ENCODE peak calls at places on chromosome 17, in nine cellular contexts. E is CD8-positive, alpha-beta T cell; D is ascending aorta; R is astrocyte of the spinal cord; F is AG10803; U is brain microvascular endothelial cell; S is lower lobe of right lung; M is prostate gland; T is AG04450. I is an unnamed sample.

GRCh38 chr17:19262650-19263620 is 25.8 kb downstream of the EPN2 start:
- DNase-seq in E (no peak), D (no peak), R (peak), F (peak), U (peak), S (peak), M (no peak), T (no peak), I (no peak)

GRCh38 chr17:82732118-82732743 is 3.2 kb upstream of the FN3K start:
- DNase-seq in E (no peak), D (no peak), R (no peak), F (no peak), U (no peak), S (no peak), M (no peak), T (no peak), I (no peak)

GRCh38 chr17:64491034-64491860 is 5.6 kb downstream of the POLG2 start:
- DNase-seq in E (peak), D (no peak), R (peak), F (peak), U (peak), S (no peak), M (no peak), T (no peak), I (no peak)

GRCh38 chr17:48025904-48026502 is 11.6 kb downstream of the COPZ2 start:
- DNase-seq in E (no peak), D (peak), R (peak), F (no peak), U (no peak), S (no peak), M (peak), T (no peak), I (no peak)

GRCh38 chr17:46869296-46869695 is 17.9 kb downstream of the WNT9B start:
- DNase-seq in E (no peak), D (no peak), R (no peak), F (no peak), U (no peak), S (no peak), M (no peak), T (no peak), I (no peak)

GRCh38 chr17:1684307-1685189 is at the start of gene PRPF8:
- DNase-seq in E (peak), D (peak), R (peak), F (peak), U (peak), S (peak), M (peak), T (peak), I (peak)

GRCh38 chr17:76179496-76180467 is 38.7 kb upstream of the FOXJ1 start:
- DNase-seq in E (peak), D (no peak), R (no peak), F (peak), U (no peak), S (no peak), M (no peak), T (no peak), I (no peak)

GRCh38 chr17:27381007-27381501 is 75.2 kb upstream of the KSR1 start:
- DNase-seq in E (peak), D (peak), R (peak), F (peak), U (peak), S (peak), M (peak), T (no peak), I (no peak)

GRCh38 chr17:31743767-31744166 is 115.3 kb downstream of the COPRS start:
- DNase-seq in E (no peak), D (no peak), R (peak), F (peak), U (no peak), S (no peak), M (peak), T (no peak), I (no peak)

GRCh38 chr17:33732116-33732515 is 439.0 kb upstream of the ASIC2 start:
- DNase-seq in E (no peak), D (no peak), R (no peak), F (no peak), U (no peak), S (no peak), M (no peak), T (no peak), I (no peak)

GRCh38 chr17:80761421-80761871 is 216.8 kb downstream of the RPTOR start:
- DNase-seq in E (peak), D (peak), R (peak), F (peak), U (peak), S (no peak), M (no peak), T (no peak), I (peak)

GRCh38 chr17:17928422-17929386 is 43.5 kb downstream of the TOM1L2 start:
- DNase-seq in E (no peak), D (no peak), R (no peak), F (no peak), U (no peak), S (no peak), M (no peak), T (no peak), I (no peak)
- TF ChIP-seq CTCF in E (no peak), D (no peak), R (no peak), F (no peak), U (no peak), S (no peak), M (no peak), T (no peak), I (no peak)

GRCh38 chr17:74670329-74670728 is 42.4 kb downstream of the CD300LF start:
- DNase-seq in E (no peak), D (no peak), R (no peak), F (no peak), U (no peak), S (no peak), M (no peak), T (no peak), I (no peak)

DNA sequence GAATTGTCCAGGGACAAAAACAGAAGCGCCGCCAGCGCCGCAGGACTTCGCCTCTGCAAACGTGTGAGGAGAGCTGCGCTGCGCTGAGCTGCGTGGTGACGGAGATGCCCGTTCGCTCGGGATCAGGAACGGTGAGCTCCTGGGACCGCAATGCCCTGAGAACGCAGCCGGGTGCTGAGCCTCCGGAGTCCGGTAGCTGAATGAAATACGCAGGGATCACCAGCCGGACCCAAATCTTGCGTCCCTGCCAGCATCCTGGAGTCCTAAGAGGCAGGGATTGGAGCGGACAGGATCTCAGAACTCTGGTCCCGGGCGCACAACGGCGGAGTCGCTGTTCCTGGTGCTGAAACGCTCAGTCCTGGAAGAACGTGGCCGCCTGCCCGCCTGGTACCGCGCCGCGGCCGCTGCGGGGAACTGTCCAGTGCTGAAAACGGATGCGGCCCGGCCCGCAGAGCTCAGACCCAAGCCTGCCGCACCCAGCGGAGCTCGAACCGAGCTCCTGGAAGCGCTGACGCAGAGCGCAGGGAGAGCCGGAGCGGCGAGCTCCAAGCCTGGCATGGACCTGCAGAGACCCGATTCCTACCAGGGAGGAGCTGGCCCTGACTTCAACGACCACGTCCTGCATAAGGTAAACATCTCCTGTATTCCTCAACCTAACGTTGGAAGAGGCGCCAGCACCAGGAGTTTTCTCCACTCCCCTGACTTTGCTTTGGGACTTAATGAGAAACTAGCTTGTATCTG is 41.5 kb downstream of the CD300LF start:
- DNase-seq in E (peak), D (peak), R (peak), F (peak), U (peak), S (peak), M (peak), T (no peak), I (peak)
- H3K4me3 ChIP-seq in E (no peak), D (no peak), R (no peak), F (no peak), U (no peak), S (no peak), M (no peak), T (no peak), I (no peak)

DNA sequence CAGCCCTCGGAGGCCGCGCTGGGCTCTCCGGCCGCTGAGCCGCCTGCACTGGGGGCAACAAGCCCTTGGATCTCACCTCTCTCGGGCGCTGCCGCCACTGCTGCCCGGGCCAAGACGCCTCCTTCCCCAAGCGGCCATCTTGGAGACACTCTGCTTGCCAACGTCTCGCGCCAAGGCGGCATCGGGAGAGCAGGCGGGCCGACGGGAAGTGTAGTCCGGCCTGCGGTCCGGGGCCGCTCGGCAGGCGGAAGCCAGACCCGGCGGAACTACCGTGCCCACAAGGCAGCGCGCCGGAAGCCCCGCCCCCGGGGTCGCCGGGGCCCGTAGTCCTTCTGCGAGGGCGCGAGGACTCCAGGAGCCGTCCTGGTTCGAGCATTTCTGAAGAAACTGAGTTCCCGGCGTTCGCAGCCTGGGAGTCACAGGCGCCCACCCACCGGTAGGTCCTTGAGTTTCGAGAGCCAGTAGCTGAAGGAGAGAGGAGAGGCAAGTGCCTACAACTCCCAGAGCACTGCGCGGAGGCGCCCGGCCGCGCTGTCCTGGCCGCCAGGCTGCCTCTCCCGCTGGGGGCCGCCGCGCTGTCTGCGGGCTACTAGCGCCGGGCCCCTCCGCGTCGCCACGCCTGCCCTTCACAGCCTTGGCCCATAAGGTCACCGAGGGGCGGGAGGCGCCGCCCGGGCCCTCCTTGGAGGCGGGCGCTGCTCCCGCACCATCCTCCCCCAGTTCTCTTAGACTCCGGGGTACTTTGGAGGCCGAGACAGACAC is at the start of gene TMEM11:
- DNase-seq in E (peak), D (peak), R (peak), F (peak), U (peak), S (peak), M (peak), T (peak), I (peak)
- TF ChIP-seq CTCF in E (peak), D (peak), R (peak), F (no peak), U (no peak), S (no peak), M (no peak), T (no peak), I (peak)

GRCh38 chr17:78922876-78923498 is 2.2 kb downstream of the TIMP2 start:
- DNase-seq in E (no peak), D (no peak), R (no peak), F (no peak), U (no peak), S (no peak), M (no peak), T (no peak), I (no peak)

GRCh38 chr17:78925662-78926555 is 722 bp upstream of the TIMP2 start:
- DNase-seq in E (no peak), D (peak), R (peak), F (peak), U (peak), S (peak), M (no peak), T (peak), I (peak)

GRCh38 chr17:78923660-78924453 is 1.3 kb downstream of the TIMP2 start:
- DNase-seq in E (peak), D (no peak), R (no peak), F (no peak), U (no peak), S (peak), M (peak), T (no peak), I (no peak)

GRCh38 chr17:78924481-78925151 is 571 bp downstream of the TIMP2 start:
- DNase-seq in E (no peak), D (no peak), R (no peak), F (peak), U (no peak), S (no peak), M (no peak), T (no peak), I (no peak)

GRCh38 chr17:78925234-78925633 is at the start of gene TIMP2:
- DNase-seq in E (peak), D (peak), R (peak), F (peak), U (peak), S (peak), M (peak), T (peak), I (peak)
- H3K4me3 ChIP-seq in E (peak), D (peak), R (peak), F (peak), U (peak), S (peak), M (peak), T (peak), I (peak)